ENCODE peak calls at places on chromosomes 5 and 9, in six cellular contexts. One of them, this sample, is unnamed.
A peak's percentile ranks its signal among the peaks of the same experiment; 100 is the strongest.

GRCh38 chr5:154997746-154998145 is 15.8 kb upstream of the KIF4B start:
- DNase-seq in fibroblast of pulmonary artery: peak; percentile 14
- DNase-seq in cardiac muscle cell: no peak
- DNase-seq in astrocyte of the cerebellum: no peak
- DNase-seq in stimulated activated CD8-positive, alpha-beta memory T cell treated with anti-CD3 and anti-CD28 coated beads, Interleukin-15, amount 100 ng/mL, for 24 hours: no peak
- DNase-seq in Caco-2: no peak
- DNase-seq in this sample: no peak

GRCh38 chr9:131334568-131335105 is 45.1 kb downstream of the PLPP7 start:
- DNase-seq in Caco-2: no peak
- DNase-seq in stimulated activated CD8-positive, alpha-beta memory T cell treated with anti-CD3 and anti-CD28 coated beads, Interleukin-15, amount 100 ng/mL, for 24 hours: no peak
- DNase-seq in cardiac muscle cell: peak; percentile 90
- DNase-seq in fibroblast of pulmonary artery: no peak
- DNase-seq in astrocyte of the cerebellum: no peak
- DNase-seq in this sample: no peak

GRCh38 chr5:83026930-83027687 is 50.1 kb downstream of the TMEM167A start:
- DNase-seq in astrocyte of the cerebellum: no peak
- DNase-seq in cardiac muscle cell: no peak
- DNase-seq in stimulated activated CD8-positive, alpha-beta memory T cell treated with anti-CD3 and anti-CD28 coated beads, Interleukin-15, amount 100 ng/mL, for 24 hours: no peak
- DNase-seq in Caco-2: no peak
- DNase-seq in fibroblast of pulmonary artery: no peak
- DNase-seq in this sample: no peak

GRCh38 chr5:138905541-138905940 is 30.4 kb upstream of the LRRTM2 start:
- DNase-seq in cardiac muscle cell: no peak
- DNase-seq in fibroblast of pulmonary artery: peak; percentile 36
- DNase-seq in stimulated activated CD8-positive, alpha-beta memory T cell treated with anti-CD3 and anti-CD28 coated beads, Interleukin-15, amount 100 ng/mL, for 24 hours: no peak
- DNase-seq in astrocyte of the cerebellum: no peak
- DNase-seq in Caco-2: no peak
- DNase-seq in this sample: no peak

GRCh38 chr9:80146466-80146865 is 574.7 kb downstream of the TLE4 start:
- DNase-seq in Caco-2: no peak
- DNase-seq in cardiac muscle cell: no peak
- DNase-seq in astrocyte of the cerebellum: no peak
- DNase-seq in fibroblast of pulmonary artery: no peak
- DNase-seq in stimulated activated CD8-positive, alpha-beta memory T cell treated with anti-CD3 and anti-CD28 coated beads, Interleukin-15, amount 100 ng/mL, for 24 hours: no peak
- DNase-seq in this sample: no peak

GRCh38 chr9:2616726-2617377 is 4.7 kb upstream of the VLDLR start:
- DNase-seq in fibroblast of pulmonary artery: no peak
- DNase-seq in astrocyte of the cerebellum: no peak
- DNase-seq in stimulated activated CD8-positive, alpha-beta memory T cell treated with anti-CD3 and anti-CD28 coated beads, Interleukin-15, amount 100 ng/mL, for 24 hours: no peak
- DNase-seq in Caco-2: no peak
- DNase-seq in cardiac muscle cell: no peak
- DNase-seq in this sample: no peak

GRCh38 chr5:172002840-172003512 is 3.5 kb downstream of the FBXW11 start:
- DNase-seq in stimulated activated CD8-positive, alpha-beta memory T cell treated with anti-CD3 and anti-CD28 coated beads, Interleukin-15, amount 100 ng/mL, for 24 hours: no peak
- DNase-seq in cardiac muscle cell: no peak
- DNase-seq in astrocyte of the cerebellum: no peak
- DNase-seq in Caco-2: no peak
- DNase-seq in fibroblast of pulmonary artery: no peak
- DNase-seq in this sample: no peak

GRCh38 chr9:89992326-89993208 is 387.8 kb downstream of the GADD45G start:
- DNase-seq in cardiac muscle cell: no peak
- DNase-seq in stimulated activated CD8-positive, alpha-beta memory T cell treated with anti-CD3 and anti-CD28 coated beads, Interleukin-15, amount 100 ng/mL, for 24 hours: no peak
- DNase-seq in fibroblast of pulmonary artery: no peak
- DNase-seq in Caco-2: no peak
- DNase-seq in astrocyte of the cerebellum: no peak
- DNase-seq in this sample: no peak

GRCh38 chr5:163534476-163535172 is 29.2 kb downstream of the MAT2B start:
- DNase-seq in cardiac muscle cell: no peak
- DNase-seq in stimulated activated CD8-positive, alpha-beta memory T cell treated with anti-CD3 and anti-CD28 coated beads, Interleukin-15, amount 100 ng/mL, for 24 hours: no peak
- DNase-seq in Caco-2: no peak
- DNase-seq in fibroblast of pulmonary artery: no peak
- DNase-seq in astrocyte of the cerebellum: no peak
- DNase-seq in this sample: no peak

GRCh38 chr9:128494108-128494742 is 10.3 kb upstream of the GLE1 start:
- DNase-seq in stimulated activated CD8-positive, alpha-beta memory T cell treated with anti-CD3 and anti-CD28 coated beads, Interleukin-15, amount 100 ng/mL, for 24 hours: no peak
- DNase-seq in fibroblast of pulmonary artery: peak; percentile 61
- DNase-seq in cardiac muscle cell: no peak
- DNase-seq in Caco-2: no peak
- DNase-seq in astrocyte of the cerebellum: no peak
- DNase-seq in this sample: no peak

GRCh38 chr9:130500340-130500771 is 55.6 kb downstream of the ASS1 start:
- DNase-seq in Caco-2: no peak
- DNase-seq in astrocyte of the cerebellum: no peak
- DNase-seq in cardiac muscle cell: no peak
- DNase-seq in fibroblast of pulmonary artery: no peak
- DNase-seq in stimulated activated CD8-positive, alpha-beta memory T cell treated with anti-CD3 and anti-CD28 coated beads, Interleukin-15, amount 100 ng/mL, for 24 hours: no peak
- DNase-seq in this sample: no peak

GRCh38 chr9:133370680-133371079 is 5.2 kb downstream of the SURF4 start:
- DNase-seq in stimulated activated CD8-positive, alpha-beta memory T cell treated with anti-CD3 and anti-CD28 coated beads, Interleukin-15, amount 100 ng/mL, for 24 hours: no peak
- DNase-seq in cardiac muscle cell: no peak
- DNase-seq in Caco-2: no peak
- DNase-seq in fibroblast of pulmonary artery: no peak
- DNase-seq in astrocyte of the cerebellum: no peak
- DNase-seq in this sample: no peak

GRCh38 chr5:180494510-180495181 is 467 bp downstream of the CNOT6 start:
- DNase-seq in stimulated activated CD8-positive, alpha-beta memory T cell treated with anti-CD3 and anti-CD28 coated beads, Interleukin-15, amount 100 ng/mL, for 24 hours: peak; percentile 24
- DNase-seq in fibroblast of pulmonary artery: no peak
- DNase-seq in cardiac muscle cell: peak; percentile 68
- DNase-seq in astrocyte of the cerebellum: no peak
- DNase-seq in Caco-2: peak; percentile 63
- DNase-seq in this sample: peak; percentile 12

GRCh38 chr5:172801184-172801671 is 30.2 kb upstream of the DUSP1 start:
- DNase-seq in Caco-2: no peak
- DNase-seq in cardiac muscle cell: no peak
- DNase-seq in stimulated activated CD8-positive, alpha-beta memory T cell treated with anti-CD3 and anti-CD28 coated beads, Interleukin-15, amount 100 ng/mL, for 24 hours: no peak
- DNase-seq in fibroblast of pulmonary artery: peak; percentile 90
- DNase-seq in astrocyte of the cerebellum: no peak
- DNase-seq in this sample: peak; percentile 60

This sample was measured in HepG2.